ENCODE peak calls at places on chromosomes 2 and 18, in ten cellular contexts. D, L, S, K, U, F, Z, W, X and C are unnamed samples.

GRCh38 chr2:154130821-154131220 is 259.1 kb downstream of the GALNT13 start:
- DNase-seq in D (no peak), L (no peak), S (no peak), K (no peak), U (no peak), F (no peak), Z (no peak), W (no peak), X (no peak), C (no peak)

GRCh38 chr2:235026649-235027557 is 75.1 kb downstream of the SH3BP4 start:
- DNase-seq in D (peak; percentile 36), L (peak; percentile 60), S (no peak), K (peak; percentile 44), U (peak; percentile 23), F (no peak), Z (peak; percentile 99), W (no peak), X (no peak), C (peak; percentile 90)

GRCh38 chr2:100577777-100578176 is 15.0 kb downstream of the PDCL3 start:
- DNase-seq in D (no peak), L (no peak), S (no peak), K (no peak), U (no peak), F (no peak), Z (peak; percentile 66), W (no peak), X (no peak), C (no peak)

GRCh38 chr2:195899226-195899625 is 169.4 kb downstream of the DNAH7 start:
- DNase-seq in D (no peak), L (peak; percentile 4), S (no peak), K (peak; percentile 76), U (peak; percentile 34), F (no peak), Z (no peak), W (no peak), X (no peak), C (no peak)

GRCh38 chr2:11422901-11423435 is 43.0 kb downstream of the E2F6 start:
- DNase-seq in D (no peak), L (no peak), S (no peak), K (no peak), U (no peak), F (no peak), Z (no peak), W (no peak), X (no peak), C (no peak)

GRCh38 chr2:55420244-55420713 is 623 bp upstream of the CCDC88A start:
- DNase-seq in D (no peak), L (no peak), S (no peak), K (no peak), U (no peak), F (no peak), Z (no peak), W (no peak), X (no peak), C (no peak)

GRCh38 chr2:68936462-68936861 is 16.2 kb downstream of the GKN2 start:
- DNase-seq in D (no peak), L (peak; percentile 82), S (no peak), K (peak; percentile 41), U (peak; percentile 54), F (no peak), Z (peak; percentile 57), W (no peak), X (no peak), C (no peak)

GRCh38 chr18:76457475-76457874 is 37.6 kb downstream of the ZNF516 start:
- DNase-seq in D (no peak), L (peak; percentile 30), S (peak; percentile 32), K (no peak), U (no peak), F (no peak), Z (no peak), W (no peak), X (no peak), C (no peak)

GRCh38 chr18:21949326-21950015 is 208.9 kb downstream of the MIB1 start:
- DNase-seq in D (no peak), L (no peak), S (no peak), K (peak; percentile 6), U (no peak), F (no peak), Z (peak; percentile 32), W (no peak), X (no peak), C (no peak)

GRCh38 chr2:170502400-170503135 is 212.6 kb upstream of the SP5 start:
- DNase-seq in D (no peak), L (no peak), S (no peak), K (no peak), U (no peak), F (no peak), Z (no peak), W (no peak), X (no peak), C (no peak)

GRCh38 chr18:28112056-28112470 is 64.9 kb downstream of the CDH2 start:
- DNase-seq in D (no peak), L (peak; percentile 89), S (no peak), K (peak; percentile 89), U (peak; percentile 73), F (no peak), Z (no peak), W (no peak), X (no peak), C (no peak)

GRCh38 chr2:86249176-86249842 is 50.1 kb downstream of the MRPL35 start:
- DNase-seq in D (peak; percentile 40), L (peak; percentile 79), S (no peak), K (peak; percentile 56), U (peak; percentile 78), F (no peak), Z (peak; percentile 65), W (no peak), X (no peak), C (peak; percentile 46)

GRCh38 chr18:58362027-58362575 is 266.8 kb downstream of the ALPK2 start:
- DNase-seq in D (peak; percentile 83), L (peak; percentile 97), S (no peak), K (peak; percentile 94), U (peak; percentile 95), F (no peak), Z (peak; percentile 86), W (no peak), X (no peak), C (no peak)

GRCh38 chr2:127674241-127675209 is 805 bp downstream of the LIMS2 start:
- DNase-seq in D (no peak), L (no peak), S (peak; percentile 78), K (no peak), U (no peak), F (no peak), Z (no peak), W (peak; percentile 71), X (no peak), C (no peak)

GRCh38 chr2:96819101-96819875 is 3.2 kb downstream of the CNNM3 start:
- DNase-seq in D (no peak), L (no peak), S (peak; percentile 17), K (no peak), U (no peak), F (no peak), Z (no peak), W (no peak), X (no peak), C (no peak)

GRCh38 chr18:37567061-37567993 is 1.7 kb upstream of the CELF4 start:
- DNase-seq in D (no peak), L (no peak), S (no peak), K (no peak), U (no peak), F (no peak), Z (no peak), W (no peak), X (no peak), C (no peak)

GRCh38 chr2:232522014-232522854 is 2.0 kb downstream of the PRSS56 start:
- DNase-seq in D (no peak), L (no peak), S (peak; percentile 83), K (no peak), U (peak; percentile 15), F (peak; percentile 56), Z (peak; percentile 38), W (no peak), X (no peak), C (peak; percentile 37)

GRCh38 chr18:27378396-27379094 is 193.4 kb upstream of the CHST9 start:
- DNase-seq in D (no peak), L (no peak), S (no peak), K (peak; percentile 95), U (peak; percentile 68), F (no peak), Z (peak; percentile 90), W (no peak), X (no peak), C (no peak)

GRCh38 chr2:44918095-44918775 is 23.3 kb upstream of the SIX3 start:
- DNase-seq in D (no peak), L (no peak), S (no peak), K (no peak), U (no peak), F (no peak), Z (peak; percentile 93), W (no peak), X (no peak), C (no peak)

GRCh38 chr2:221570321-221571107 is 1.6 kb downstream of the EPHA4 start:
- DNase-seq in D (no peak), L (peak; percentile 31), S (no peak), K (peak; percentile 30), U (peak; percentile 17), F (peak; percentile 4), Z (no peak), W (no peak), X (no peak), C (peak; percentile 27)

GRCh38 chr2:71129114-71129890 is 727 bp downstream of the MCEE start:
- DNase-seq in D (no peak), L (peak; percentile 5), S (no peak), K (peak; percentile 9), U (peak; percentile 18), F (no peak), Z (peak; percentile 12), W (no peak), X (no peak), C (no peak)

GRCh38 chr2:27154990-27155615 is 6.3 kb downstream of the TCF23 start:
- DNase-seq in D (no peak), L (no peak), S (no peak), K (no peak), U (no peak), F (no peak), Z (peak; percentile 25), W (no peak), X (no peak), C (no peak)

GRCh38 chr2:27667439-27667838 is 3.8 kb downstream of the SLC4A1AP start:
- DNase-seq in D (no peak), L (no peak), S (no peak), K (no peak), U (no peak), F (no peak), Z (no peak), W (no peak), X (no peak), C (no peak)

GRCh38 chr2:54772110-54772509 is 48.6 kb downstream of the EML6 start:
- DNase-seq in D (peak; percentile 45), L (peak; percentile 23), S (no peak), K (peak; percentile 54), U (peak; percentile 63), F (no peak), Z (peak; percentile 70), W (no peak), X (no peak), C (no peak)

GRCh38 chr2:175600024-175600831 is 401.8 kb downstream of the LNPK start:
- DNase-seq in D (no peak), L (no peak), S (no peak), K (peak; percentile 17), U (no peak), F (no peak), Z (peak; percentile 60), W (no peak), X (no peak), C (no peak)

GRCh38 chr2:33202641-33203345 is 256.0 kb downstream of the LTBP1 start:
- DNase-seq in D (no peak), L (no peak), S (no peak), K (no peak), U (no peak), F (no peak), Z (no peak), W (no peak), X (no peak), C (peak; percentile 68)

GRCh38 chr18:75100832-75101630 is 107.9 kb downstream of the PTGR3 start:
- DNase-seq in D (no peak), L (no peak), S (no peak), K (no peak), U (no peak), F (no peak), Z (no peak), W (no peak), X (no peak), C (no peak)

GRCh38 chr2:98731709-98732349 is 897 bp upstream of the MGAT4A start:
- DNase-seq in D (no peak), L (no peak), S (no peak), K (no peak), U (no peak), F (no peak), Z (no peak), W (no peak), X (no peak), C (no peak)